ENCODE peak calls at places on chromosomes 13 and 19, in ten cellular contexts. One of them, this sample, is unnamed.
A peak's percentile ranks its signal among the peaks of the same experiment; 100 is the strongest.

GRCh38 chr19:48635966-48636858 is 967 bp downstream of the DBP start:
- DNase-seq in Panc1: no peak
- DNase-seq in thoracic aorta: no peak
- DNase-seq in body of pancreas: no peak
- DNase-seq in fibroblast of mammary gland: no peak
- DNase-seq in Calu3: no peak
- DNase-seq in heart left ventricle: peak; percentile 72
- DNase-seq in activated B cell treated with CpG ODN at 0.5 μM for 24 hours: no peak
- DNase-seq in transverse colon: peak; percentile 63
- DNase-seq in astrocyte: no peak
- DNase-seq in this sample: no peak

GRCh38 chr13:65143920-65144319 is 2086.2 kb downstream of the PCDH9 start:
- DNase-seq in Panc1: no peak
- DNase-seq in thoracic aorta: no peak
- DNase-seq in body of pancreas: no peak
- DNase-seq in fibroblast of mammary gland: no peak
- DNase-seq in Calu3: no peak
- DNase-seq in heart left ventricle: no peak
- DNase-seq in activated B cell treated with CpG ODN at 0.5 μM for 24 hours: no peak
- DNase-seq in transverse colon: no peak
- DNase-seq in astrocyte: no peak
- DNase-seq in this sample: no peak

GRCh38 chr19:3163230-3163886 is 15.2 kb upstream of the S1PR4 start:
- DNase-seq in Panc1: no peak
- DNase-seq in thoracic aorta: no peak
- DNase-seq in body of pancreas: peak; percentile 58
- DNase-seq in fibroblast of mammary gland: peak; percentile 54
- DNase-seq in Calu3: peak; percentile 62
- DNase-seq in heart left ventricle: peak; percentile 86
- DNase-seq in activated B cell treated with CpG ODN at 0.5 μM for 24 hours: peak; percentile 56
- DNase-seq in transverse colon: peak; percentile 56
- DNase-seq in astrocyte: no peak
- DNase-seq in this sample: peak; percentile 65

GRCh38 chr19:56086671-56087430 is 34.2 kb downstream of the ZNF787 start:
- DNase-seq in Panc1: no peak
- DNase-seq in thoracic aorta: no peak
- DNase-seq in body of pancreas: no peak
- DNase-seq in fibroblast of mammary gland: no peak
- DNase-seq in Calu3: no peak
- DNase-seq in heart left ventricle: no peak
- DNase-seq in activated B cell treated with CpG ODN at 0.5 μM for 24 hours: no peak
- DNase-seq in transverse colon: no peak
- DNase-seq in astrocyte: no peak
- DNase-seq in this sample: no peak

GRCh38 chr13:46339035-46339666 is 47.9 kb downstream of the RUBCNL start:
- DNase-seq in Panc1: no peak
- DNase-seq in thoracic aorta: no peak
- DNase-seq in body of pancreas: peak; percentile 71
- DNase-seq in fibroblast of mammary gland: peak; percentile 88
- DNase-seq in Calu3: no peak
- DNase-seq in heart left ventricle: no peak
- DNase-seq in activated B cell treated with CpG ODN at 0.5 μM for 24 hours: no peak
- DNase-seq in transverse colon: peak; percentile 31
- DNase-seq in astrocyte: peak; percentile 87
- DNase-seq in this sample: no peak

GRCh38 chr13:100707818-100708740 is 33.5 kb upstream of the TMTC4 start:
- DNase-seq in Panc1: no peak
- DNase-seq in thoracic aorta: no peak
- DNase-seq in body of pancreas: no peak
- DNase-seq in fibroblast of mammary gland: peak; percentile 57
- DNase-seq in Calu3: no peak
- DNase-seq in heart left ventricle: no peak
- DNase-seq in activated B cell treated with CpG ODN at 0.5 μM for 24 hours: no peak
- DNase-seq in transverse colon: no peak
- DNase-seq in astrocyte: peak; percentile 97
- DNase-seq in this sample: no peak

GRCh38 chr19:17088552-17088951 is 13.0 kb downstream of the MYO9B start:
- DNase-seq in Panc1: no peak
- DNase-seq in thoracic aorta: no peak
- DNase-seq in body of pancreas: no peak
- DNase-seq in fibroblast of mammary gland: no peak
- DNase-seq in Calu3: no peak
- DNase-seq in heart left ventricle: no peak
- DNase-seq in activated B cell treated with CpG ODN at 0.5 μM for 24 hours: no peak
- DNase-seq in transverse colon: no peak
- DNase-seq in astrocyte: no peak
- DNase-seq in this sample: no peak

GRCh38 chr19:52992109-52993004 is 21.4 kb upstream of the ERVV-1 start:
- DNase-seq in Panc1: peak; percentile 24
- DNase-seq in thoracic aorta: no peak
- DNase-seq in body of pancreas: no peak
- DNase-seq in fibroblast of mammary gland: no peak
- DNase-seq in Calu3: no peak
- DNase-seq in heart left ventricle: peak; percentile 66
- DNase-seq in activated B cell treated with CpG ODN at 0.5 μM for 24 hours: no peak
- DNase-seq in transverse colon: peak; percentile 37
- DNase-seq in astrocyte: no peak
- DNase-seq in this sample: peak; percentile 14

GRCh38 chr13:110109910-110110309 is 197.0 kb downstream of the COL4A1 start:
- DNase-seq in Panc1: no peak
- DNase-seq in thoracic aorta: peak; percentile 38
- DNase-seq in body of pancreas: peak; percentile 41
- DNase-seq in fibroblast of mammary gland: peak; percentile 96
- DNase-seq in Calu3: no peak
- DNase-seq in heart left ventricle: peak; percentile 89
- DNase-seq in activated B cell treated with CpG ODN at 0.5 μM for 24 hours: no peak
- DNase-seq in transverse colon: peak; percentile 28
- DNase-seq in astrocyte: peak; percentile 93
- DNase-seq in this sample: no peak

GRCh38 chr13:44764334-44764733 is 188.2 kb upstream of the TSC22D1 start:
- DNase-seq in Panc1: no peak
- DNase-seq in thoracic aorta: no peak
- DNase-seq in body of pancreas: peak; percentile 89
- DNase-seq in fibroblast of mammary gland: no peak
- DNase-seq in Calu3: peak; percentile 43
- DNase-seq in heart left ventricle: no peak
- DNase-seq in activated B cell treated with CpG ODN at 0.5 μM for 24 hours: no peak
- DNase-seq in transverse colon: peak; percentile 78
- DNase-seq in astrocyte: no peak
- DNase-seq in this sample: no peak

GRCh38 chr19:532578-533484 is 1.3 kb downstream of the CDC34 start:
- DNase-seq in Panc1: no peak
- DNase-seq in thoracic aorta: no peak
- DNase-seq in body of pancreas: peak; percentile 77
- DNase-seq in fibroblast of mammary gland: peak; percentile 74
- DNase-seq in Calu3: peak; percentile 48
- DNase-seq in heart left ventricle: peak; percentile 87
- DNase-seq in activated B cell treated with CpG ODN at 0.5 μM for 24 hours: no peak
- DNase-seq in transverse colon: peak; percentile 68
- DNase-seq in astrocyte: peak; percentile 39
- DNase-seq in this sample: no peak
- TF ChIP-seq CTCF in Panc1: peak; percentile 66
- TF ChIP-seq CTCF in thoracic aorta: peak; percentile 51
- TF ChIP-seq CTCF in body of pancreas: no peak
- TF ChIP-seq CTCF in fibroblast of mammary gland: peak; percentile 60
- TF ChIP-seq CTCF in Calu3: peak; percentile 18
- TF ChIP-seq CTCF in heart left ventricle: peak; percentile 50
- TF ChIP-seq CTCF in activated B cell treated with CpG ODN at 0.5 μM for 24 hours: no peak
- TF ChIP-seq CTCF in transverse colon: peak; percentile 71
- TF ChIP-seq CTCF in astrocyte: peak; percentile 55
- TF ChIP-seq CTCF in this sample: peak; percentile 59

DNA sequence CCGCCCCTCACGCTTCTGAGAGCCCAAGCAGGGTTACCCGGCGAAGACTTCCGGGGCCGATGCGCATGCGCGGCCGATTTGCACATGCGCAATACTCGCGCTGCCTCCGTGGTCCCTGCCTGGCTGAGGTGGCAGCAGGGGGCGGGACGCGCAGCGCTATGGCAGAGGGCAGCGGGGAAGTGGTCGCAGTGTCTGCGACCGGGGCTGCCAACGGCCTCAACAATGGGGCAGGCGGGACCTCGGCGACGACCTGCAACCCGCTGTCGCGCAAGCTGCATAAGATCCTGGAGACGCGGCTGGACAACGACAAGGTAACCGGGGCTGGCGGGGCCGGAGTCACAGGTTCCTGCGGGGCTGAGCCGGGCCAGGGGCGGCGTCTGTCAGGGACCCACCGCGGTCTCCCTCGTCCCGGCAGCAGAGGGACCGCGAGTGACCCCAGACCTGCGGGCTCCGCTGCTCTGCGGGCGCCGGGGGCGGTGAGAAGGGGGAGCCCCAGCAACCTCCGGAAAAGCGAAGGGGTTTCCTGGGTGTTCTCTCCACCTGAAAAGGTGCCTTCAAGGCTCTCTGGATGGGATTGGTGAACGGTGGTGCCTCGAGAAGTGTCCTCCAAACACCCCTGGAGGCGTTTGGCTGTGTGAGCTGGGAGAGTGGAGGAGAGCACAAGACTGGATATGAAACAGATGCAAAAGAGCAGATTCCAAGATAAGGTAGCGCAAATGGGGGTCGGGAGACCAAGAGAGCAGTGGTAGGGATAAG is at the start of gene COG6:
- DNase-seq in Panc1: peak; percentile 28
- DNase-seq in thoracic aorta: peak; percentile 64
- DNase-seq in body of pancreas: peak; percentile 89
- DNase-seq in fibroblast of mammary gland: peak; percentile 84
- DNase-seq in Calu3: peak; percentile 90
- DNase-seq in heart left ventricle: peak; percentile 96
- DNase-seq in activated B cell treated with CpG ODN at 0.5 μM for 24 hours: peak; percentile 99
- DNase-seq in transverse colon: peak; percentile 94
- DNase-seq in astrocyte: peak; percentile 58
- DNase-seq in this sample: peak; percentile 95
- TF ChIP-seq CTCF in Panc1: no peak
- TF ChIP-seq CTCF in thoracic aorta: no peak
- TF ChIP-seq CTCF in body of pancreas: no peak
- TF ChIP-seq CTCF in fibroblast of mammary gland: no peak
- TF ChIP-seq CTCF in Calu3: no peak
- TF ChIP-seq CTCF in heart left ventricle: no peak
- TF ChIP-seq CTCF in activated B cell treated with CpG ODN at 0.5 μM for 24 hours: no peak
- TF ChIP-seq CTCF in transverse colon: no peak
- TF ChIP-seq CTCF in astrocyte: no peak
- TF ChIP-seq CTCF in this sample: peak; percentile 29

DNA sequence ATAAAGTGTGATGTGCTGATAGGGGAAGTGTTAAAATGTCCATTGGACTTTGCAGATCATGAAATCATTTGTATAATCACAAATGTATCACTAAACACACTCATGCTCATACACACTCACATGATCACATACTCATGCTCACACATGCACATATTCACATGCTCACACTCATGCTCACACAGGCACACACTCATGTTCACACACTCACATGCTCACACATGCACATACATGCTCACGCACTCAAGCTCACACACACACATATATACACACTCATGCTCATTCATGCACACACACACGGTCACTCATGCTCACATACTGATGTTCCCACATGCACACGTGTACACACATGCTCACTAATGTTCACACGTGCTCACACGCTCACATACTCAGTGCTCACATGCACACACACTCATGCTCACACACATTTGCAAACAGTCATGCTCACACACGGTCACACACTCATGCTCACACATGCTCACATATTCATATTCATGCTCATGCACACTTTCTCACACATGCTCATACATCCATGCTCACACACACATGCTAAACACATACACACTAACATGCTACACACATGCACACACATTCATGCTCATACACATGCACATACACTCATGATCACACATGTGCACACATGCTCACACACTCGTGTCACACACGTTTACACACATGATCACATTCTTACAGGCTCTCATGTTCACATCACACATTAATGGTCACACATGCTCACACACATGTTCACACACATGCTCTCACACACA is 116.7 kb upstream of the GJB6 start:
- DNase-seq in Panc1: no peak
- DNase-seq in thoracic aorta: no peak
- DNase-seq in body of pancreas: no peak
- DNase-seq in fibroblast of mammary gland: no peak
- DNase-seq in Calu3: no peak
- DNase-seq in heart left ventricle: no peak
- DNase-seq in activated B cell treated with CpG ODN at 0.5 μM for 24 hours: no peak
- DNase-seq in transverse colon: no peak
- DNase-seq in astrocyte: no peak
- DNase-seq in this sample: no peak
- TF ChIP-seq CTCF in Panc1: no peak
- TF ChIP-seq CTCF in thoracic aorta: no peak
- TF ChIP-seq CTCF in body of pancreas: no peak
- TF ChIP-seq CTCF in fibroblast of mammary gland: no peak
- TF ChIP-seq CTCF in Calu3: no peak
- TF ChIP-seq CTCF in heart left ventricle: no peak
- TF ChIP-seq CTCF in activated B cell treated with CpG ODN at 0.5 μM for 24 hours: no peak
- TF ChIP-seq CTCF in transverse colon: no peak
- TF ChIP-seq CTCF in astrocyte: no peak
- TF ChIP-seq CTCF in this sample: no peak

GRCh38 chr19:8022275-8022674 is 16.8 kb upstream of the ELAVL1 start:
- DNase-seq in Panc1: no peak
- DNase-seq in thoracic aorta: no peak
- DNase-seq in body of pancreas: no peak
- DNase-seq in fibroblast of mammary gland: no peak
- DNase-seq in Calu3: no peak
- DNase-seq in heart left ventricle: no peak
- DNase-seq in activated B cell treated with CpG ODN at 0.5 μM for 24 hours: no peak
- DNase-seq in transverse colon: no peak
- DNase-seq in astrocyte: no peak
- DNase-seq in this sample: no peak

GRCh38 chr19:8023371-8023770 is 17.9 kb upstream of the ELAVL1 start:
- DNase-seq in Panc1: no peak
- DNase-seq in thoracic aorta: no peak
- DNase-seq in body of pancreas: no peak
- DNase-seq in fibroblast of mammary gland: no peak
- DNase-seq in Calu3: no peak
- DNase-seq in heart left ventricle: no peak
- DNase-seq in activated B cell treated with CpG ODN at 0.5 μM for 24 hours: no peak
- DNase-seq in transverse colon: no peak
- DNase-seq in astrocyte: no peak
- DNase-seq in this sample: no peak

GRCh38 chr19:8020681-8021080 is 15.2 kb upstream of the ELAVL1 start:
- DNase-seq in Panc1: no peak
- DNase-seq in thoracic aorta: no peak
- DNase-seq in body of pancreas: no peak
- DNase-seq in fibroblast of mammary gland: no peak
- DNase-seq in Calu3: no peak
- DNase-seq in heart left ventricle: no peak
- DNase-seq in activated B cell treated with CpG ODN at 0.5 μM for 24 hours: no peak
- DNase-seq in transverse colon: no peak
- DNase-seq in astrocyte: no peak
- DNase-seq in this sample: no peak

GRCh38 chr19:8021374-8021773 is 15.9 kb upstream of the ELAVL1 start:
- DNase-seq in Panc1: no peak
- DNase-seq in thoracic aorta: no peak
- DNase-seq in body of pancreas: no peak
- DNase-seq in fibroblast of mammary gland: no peak
- DNase-seq in Calu3: no peak
- DNase-seq in heart left ventricle: no peak
- DNase-seq in activated B cell treated with CpG ODN at 0.5 μM for 24 hours: no peak
- DNase-seq in transverse colon: no peak
- DNase-seq in astrocyte: no peak
- DNase-seq in this sample: no peak

DNA sequence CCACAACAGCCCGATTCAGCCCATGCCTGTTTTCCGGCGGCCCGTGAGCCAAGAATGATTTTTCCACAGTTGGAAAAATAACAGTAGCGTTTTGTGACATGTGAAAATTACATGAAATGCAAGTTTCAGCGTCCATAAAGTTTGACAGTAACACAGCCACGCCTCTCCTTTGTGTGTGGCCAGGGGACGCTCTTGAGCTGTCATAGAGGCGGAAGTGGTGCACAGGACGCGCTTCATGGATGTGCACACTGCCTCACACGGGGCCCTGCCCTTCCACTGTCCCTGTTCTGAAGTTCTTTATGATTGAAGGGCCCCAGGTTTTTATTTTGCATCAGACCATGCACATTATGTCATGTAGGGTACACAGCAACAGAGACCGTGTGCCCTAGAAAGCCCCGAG is 12.4 kb upstream of the ELAVL1 start:
- DNase-seq in Panc1: no peak
- DNase-seq in thoracic aorta: no peak
- DNase-seq in body of pancreas: no peak
- DNase-seq in fibroblast of mammary gland: no peak
- DNase-seq in Calu3: no peak
- DNase-seq in heart left ventricle: no peak
- DNase-seq in activated B cell treated with CpG ODN at 0.5 μM for 24 hours: peak; percentile 25
- DNase-seq in transverse colon: peak; percentile 51
- DNase-seq in astrocyte: no peak
- DNase-seq in this sample: no peak
- TF ChIP-seq CTCF in Panc1: no peak
- TF ChIP-seq CTCF in thoracic aorta: no peak
- TF ChIP-seq CTCF in body of pancreas: no peak
- TF ChIP-seq CTCF in fibroblast of mammary gland: no peak
- TF ChIP-seq CTCF in Calu3: no peak
- TF ChIP-seq CTCF in heart left ventricle: no peak
- TF ChIP-seq CTCF in activated B cell treated with CpG ODN at 0.5 μM for 24 hours: no peak
- TF ChIP-seq CTCF in transverse colon: peak; percentile 30
- TF ChIP-seq CTCF in astrocyte: no peak
- TF ChIP-seq CTCF in this sample: peak; percentile 26

This sample was measured in progenitor cell of endocrine pancreas.